ENCODE peak calls at places on chromosomes 1 and 21, in six cellular contexts. One of them, this sample, is unnamed.

GRCh38 chr1:99675994-99676393 is 30.1 kb downstream of the PALMD start:
- DNase-seq in upper lobe of left lung: no peak
- DNase-seq in heart left ventricle: no peak
- DNase-seq in IMR-90: no peak
- DNase-seq in body of pancreas: no peak
- DNase-seq in ovary: no peak
- DNase-seq in this sample: no peak

GRCh38 chr1:23169727-23170335 is 1.2 kb upstream of the LUZP1 start:
- DNase-seq in upper lobe of left lung: peak; percentile 73
- DNase-seq in heart left ventricle: peak; percentile 86
- DNase-seq in IMR-90: peak; percentile 72
- DNase-seq in body of pancreas: peak; percentile 46
- DNase-seq in ovary: peak; percentile 73
- DNase-seq in this sample: peak; percentile 40

GRCh38 chr1:109793089-109793485 is 29.4 kb upstream of the EPS8L3 start:
- DNase-seq in upper lobe of left lung: peak; percentile 15
- DNase-seq in heart left ventricle: no peak
- DNase-seq in IMR-90: no peak
- DNase-seq in body of pancreas: no peak
- DNase-seq in ovary: peak; percentile 24
- DNase-seq in this sample: peak; percentile 2

GRCh38 chr1:72397786-72398185 is 115.4 kb upstream of the NEGR1 start:
- DNase-seq in upper lobe of left lung: peak; percentile 25
- DNase-seq in heart left ventricle: no peak
- DNase-seq in IMR-90: peak; percentile 74
- DNase-seq in body of pancreas: no peak
- DNase-seq in ovary: no peak
- DNase-seq in this sample: no peak

GRCh38 chr1:168234846-168235547 is 9.2 kb downstream of the SFT2D2 start:
- DNase-seq in upper lobe of left lung: no peak
- DNase-seq in heart left ventricle: no peak
- DNase-seq in IMR-90: peak; percentile 43
- DNase-seq in body of pancreas: peak; percentile 28
- DNase-seq in ovary: no peak
- DNase-seq in this sample: no peak

GRCh38 chr1:93328809-93329477 is 16.8 kb upstream of the DR1 start:
- DNase-seq in upper lobe of left lung: no peak
- DNase-seq in heart left ventricle: no peak
- DNase-seq in IMR-90: peak; percentile 83
- DNase-seq in body of pancreas: no peak
- DNase-seq in ovary: no peak
- DNase-seq in this sample: no peak

GRCh38 chr1:6905790-6906189 is 120.5 kb downstream of the CAMTA1 start:
- DNase-seq in upper lobe of left lung: no peak
- DNase-seq in heart left ventricle: no peak
- DNase-seq in IMR-90: no peak
- DNase-seq in body of pancreas: no peak
- DNase-seq in ovary: no peak
- DNase-seq in this sample: no peak

GRCh38 chr1:97006044-97006676 is 284.6 kb downstream of the PTBP2 start:
- DNase-seq in upper lobe of left lung: no peak
- DNase-seq in heart left ventricle: no peak
- DNase-seq in IMR-90: peak; percentile 84
- DNase-seq in body of pancreas: no peak
- DNase-seq in ovary: no peak
- DNase-seq in this sample: no peak

GRCh38 chr1:20279507-20279906 is 11.2 kb upstream of the VWA5B1 start:
- DNase-seq in upper lobe of left lung: no peak
- DNase-seq in heart left ventricle: no peak
- DNase-seq in IMR-90: peak; percentile 60
- DNase-seq in body of pancreas: no peak
- DNase-seq in ovary: no peak
- DNase-seq in this sample: no peak

GRCh38 chr21:15875286-15875685 is 145.5 kb downstream of the USP25 start:
- DNase-seq in upper lobe of left lung: no peak
- DNase-seq in heart left ventricle: no peak
- DNase-seq in IMR-90: no peak
- DNase-seq in body of pancreas: no peak
- DNase-seq in ovary: no peak
- DNase-seq in this sample: no peak

DNA sequence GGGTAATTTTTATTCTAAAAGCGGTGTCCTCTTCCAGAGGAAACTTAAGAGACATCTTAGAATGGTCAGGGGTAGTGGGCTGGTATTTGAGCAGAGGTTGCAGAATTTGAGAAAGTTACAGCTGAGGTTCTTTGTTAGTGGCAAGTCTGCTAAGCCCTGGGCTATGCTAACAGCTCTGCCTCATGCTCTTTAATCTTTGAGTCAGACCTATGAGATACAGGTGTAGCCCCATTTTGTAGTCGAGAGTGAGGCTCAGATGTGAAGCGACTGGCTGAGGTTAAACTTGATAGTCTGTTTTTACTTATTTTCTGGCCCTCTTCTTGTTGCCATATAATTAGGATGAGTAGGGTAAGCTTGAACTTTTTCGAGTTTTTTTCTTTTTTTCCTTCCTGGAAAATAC is 4.7 kb downstream of the HMGN2 start:
- DNase-seq in upper lobe of left lung: no peak
- DNase-seq in heart left ventricle: no peak
- DNase-seq in IMR-90: no peak
- DNase-seq in body of pancreas: no peak
- DNase-seq in ovary: no peak
- DNase-seq in this sample: no peak
- TF ChIP-seq POLR2A in upper lobe of left lung: no peak
- TF ChIP-seq POLR2A in heart left ventricle: no peak
- TF ChIP-seq POLR2A in IMR-90: no peak
- TF ChIP-seq POLR2A in body of pancreas: no peak
- TF ChIP-seq POLR2A in ovary: no peak
- TF ChIP-seq POLR2A in this sample: no peak

GRCh38 chr1:156366832-156367231 is 2.2 kb upstream of the RHBG start:
- DNase-seq in upper lobe of left lung: no peak
- DNase-seq in heart left ventricle: no peak
- DNase-seq in IMR-90: no peak
- DNase-seq in body of pancreas: no peak
- DNase-seq in ovary: no peak
- DNase-seq in this sample: no peak
- H3K27ac ChIP-seq in upper lobe of left lung: no peak overlapping the region
- H3K27ac ChIP-seq in heart left ventricle: no peak overlapping the region
- H3K27ac ChIP-seq in IMR-90: no peak overlapping the region
- H3K27ac ChIP-seq in body of pancreas: no peak overlapping the region
- H3K27ac ChIP-seq in ovary: no peak overlapping the region
- H3K27ac ChIP-seq in this sample: no peak overlapping the region

GRCh38 chr1:9421533-9421873 is 117.8 kb upstream of the SLC25A33 start:
- DNase-seq in upper lobe of left lung: no peak
- DNase-seq in heart left ventricle: no peak
- DNase-seq in IMR-90: no peak
- DNase-seq in body of pancreas: no peak
- DNase-seq in ovary: no peak
- DNase-seq in this sample: no peak
- H3K27me3 ChIP-seq in upper lobe of left lung: no peaks in the 10 kb centered on the region
- H3K27me3 ChIP-seq in heart left ventricle: no peaks in the 10 kb centered on the region
- H3K27me3 ChIP-seq in IMR-90: peaks cover 8% of the 10 kb centered on the region
- H3K27me3 ChIP-seq in body of pancreas: no peaks in the 10 kb centered on the region
- H3K27me3 ChIP-seq in ovary: no peaks in the 10 kb centered on the region
- H3K27me3 ChIP-seq in this sample: no peaks in the 10 kb centered on the region

DNA sequence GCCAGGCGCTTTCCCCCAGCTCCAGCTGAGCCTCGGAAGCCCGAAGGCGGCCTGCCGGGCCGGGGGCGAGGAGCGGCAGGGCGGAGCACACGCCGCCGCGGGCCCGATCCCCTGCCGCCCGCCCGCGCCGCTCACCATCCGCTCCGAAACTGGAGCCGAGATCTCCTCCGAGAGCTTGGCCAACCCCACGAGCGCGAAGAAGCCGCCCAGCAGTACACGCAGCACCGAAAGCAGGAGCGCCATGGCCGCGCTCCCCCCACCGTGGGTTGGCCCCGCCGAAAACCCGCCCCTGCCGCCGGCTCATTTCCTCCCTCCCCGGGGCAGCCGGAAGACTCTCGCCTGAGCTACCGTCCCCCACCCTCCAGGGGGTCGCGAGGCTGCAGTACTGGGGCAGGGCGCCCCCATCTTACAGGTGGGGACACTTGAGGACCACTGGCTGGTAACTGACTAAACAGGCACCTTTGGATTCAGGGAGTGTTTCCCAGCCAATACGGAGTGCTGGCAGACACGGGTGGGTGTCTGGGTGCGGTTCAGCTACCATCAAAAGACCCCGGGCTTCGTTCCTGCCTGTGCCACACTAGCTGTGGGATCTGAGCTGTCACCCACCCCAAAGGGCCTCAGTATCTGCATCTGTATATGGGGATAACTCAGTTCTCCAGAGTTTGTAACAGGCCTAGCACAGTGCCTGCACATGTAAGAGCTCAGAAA is at the start of gene TMEM35B:
- DNase-seq in upper lobe of left lung: peak; percentile 64
- DNase-seq in heart left ventricle: peak; percentile 75
- DNase-seq in IMR-90: peak; percentile 41
- DNase-seq in body of pancreas: peak; percentile 65
- DNase-seq in ovary: peak; percentile 81
- DNase-seq in this sample: peak; percentile 25
- TF ChIP-seq POLR2A in upper lobe of left lung: no peak
- TF ChIP-seq POLR2A in heart left ventricle: peak; percentile 72
- TF ChIP-seq POLR2A in IMR-90: peak; percentile 59
- TF ChIP-seq POLR2A in body of pancreas: peak; percentile 53
- TF ChIP-seq POLR2A in ovary: peak; percentile 74
- TF ChIP-seq POLR2A in this sample: peak; percentile 41

GRCh38 chr1:199044191-199044590 is 405.4 kb downstream of the PTPRC start:
- DNase-seq in upper lobe of left lung: no peak
- DNase-seq in heart left ventricle: no peak
- DNase-seq in IMR-90: no peak
- DNase-seq in body of pancreas: no peak
- DNase-seq in ovary: no peak
- DNase-seq in this sample: no peak
- H3K27ac ChIP-seq in upper lobe of left lung: no peak overlapping the region
- H3K27ac ChIP-seq in heart left ventricle: no peak overlapping the region
- H3K27ac ChIP-seq in IMR-90: no peak overlapping the region
- H3K27ac ChIP-seq in body of pancreas: no peak overlapping the region
- H3K27ac ChIP-seq in ovary: no peak overlapping the region
- H3K27ac ChIP-seq in this sample: no peak overlapping the region